ENCODE peak calls at places on chromosomes 4 and X, in four cellular contexts. U is ovary, Z is vagina, H is IMR-90. V is an unnamed sample.

GRCh38 chr4:183468210-183469095 is 24.0 kb downstream of the CDKN2AIP start:
- DNase-seq in H (peak), U (no peak), Z (no peak), V (no peak)

GRCh38 chrX:129983575-129984131 is 1.2 kb downstream of the BCORL1 start:
- DNase-seq in H (no peak), Z (no peak), U (peak), V (peak)

GRCh38 chr4:10198365-10198764 is 81.8 kb upstream of the WDR1 start:
- DNase-seq in Z (no peak), U (no peak), H (no peak), V (no peak)

GRCh38 chr4:61985426-61985825 is 785.3 kb downstream of the ADGRL3 start:
- DNase-seq in U (no peak), Z (no peak), H (no peak), V (no peak)

GRCh38 chrX:47900833-47901232 is 64.1 kb downstream of the ZNF81 start:
- DNase-seq in H (no peak), U (no peak), Z (no peak), V (no peak)

GRCh38 chr4:120964596-120964995 is 42.1 kb upstream of the PRDM5 start:
- DNase-seq in U (no peak), H (no peak), Z (no peak), V (no peak)

GRCh38 chr4:145557720-145558119 is 61.5 kb upstream of the MMAA start:
- DNase-seq in H (peak), U (no peak), Z (no peak), V (peak)

GRCh38 chr4:140071806-140072205 is 82.2 kb downstream of the MAML3 start:
- DNase-seq in Z (no peak), U (no peak), H (peak), V (no peak)

GRCh38 chr4:53931423-53932060 is 132.9 kb downstream of the CHIC2 start:
- DNase-seq in U (no peak), H (no peak), Z (no peak), V (no peak)

GRCh38 chr4:187814737-187815465 is 180.7 kb upstream of the ZFP42 start:
- DNase-seq in U (no peak), Z (no peak), H (peak), V (peak)

GRCh38 chr4:52111995-52112394 is 60.9 kb downstream of the SPATA18 start:
- DNase-seq in U (no peak), Z (no peak), H (no peak), V (no peak)

GRCh38 chr4:40283413-40283812 is 51.7 kb upstream of the CHRNA9 start:
- DNase-seq in Z (no peak), U (no peak), H (no peak), V (no peak)

GRCh38 chrX:82666355-82666754 is 841.7 kb upstream of the POU3F4 start:
- DNase-seq in H (no peak), U (no peak), Z (no peak), V (no peak)

GRCh38 chr4:2045518-2045951 is 13.6 kb upstream of the NAT8L start:
- DNase-seq in H (no peak), U (no peak), Z (peak), V (no peak)

GRCh38 chrX:107704587-107704986 is 71.0 kb downstream of the TSC22D3 start:
- DNase-seq in H (no peak), Z (no peak), U (no peak), V (no peak)

GRCh38 chrX:135982860-135983259 is 2.4 kb upstream of the SLC9A6 start:
- DNase-seq in H (peak), Z (no peak), U (no peak), V (no peak)

GRCh38 chrX:14801136-14801535 is 71.7 kb downstream of the FANCB start:
- DNase-seq in U (no peak), H (peak), Z (no peak), V (no peak)

GRCh38 chrX:2767631-2768455 is 16.0 kb downstream of the XG start:
- DNase-seq in H (peak), Z (no peak), U (no peak), V (peak)

GRCh38 chrX:133350751-133351150 is 64.5 kb downstream of the GPC4 start:
- DNase-seq in Z (no peak), H (no peak), U (peak), V (peak)

GRCh38 chr4:661856-662761 is 12.0 kb downstream of the ATP5ME start:
- DNase-seq in Z (no peak), U (peak), H (no peak), V (no peak)

GRCh38 chr4:160831165-160831922 is 1332.5 kb downstream of the FSTL5 start:
- DNase-seq in H (no peak), Z (no peak), U (no peak), V (no peak)

GRCh38 chr4:132417220-132417619 is 731.9 kb upstream of the PCDH10 start:
- DNase-seq in U (no peak), H (no peak), Z (no peak), V (no peak)

GRCh38 chr4:22014222-22014741 is 65.7 kb upstream of the KCNIP4 start:
- DNase-seq in H (no peak), Z (no peak), U (no peak), V (no peak)

GRCh38 chrX:113947548-113947947 is 636.3 kb upstream of the HTR2C start:
- DNase-seq in H (no peak), Z (no peak), U (no peak), V (no peak)

GRCh38 chr4:183240581-183241321 is 79.3 kb downstream of the CLDN22 start:
- DNase-seq in H (no peak), U (no peak), Z (no peak), V (no peak)

GRCh38 chr4:184437988-184438774 is 36.2 kb downstream of the IRF2 start:
- DNase-seq in Z (no peak), U (no peak), H (peak), V (no peak)

GRCh38 chrX:50707955-50708694 is 105.9 kb downstream of the SHROOM4 start:
- DNase-seq in Z (no peak), U (no peak), H (no peak), V (no peak)

GRCh38 chrX:136030357-136031225 is 45.4 kb downstream of the SLC9A6 start:
- DNase-seq in U (no peak), Z (no peak), H (peak), V (peak)

GRCh38 chr4:3249681-3250437 is 900 bp downstream of the MSANTD1 start:
- DNase-seq in Z (no peak), H (no peak), U (peak), V (no peak)

GRCh38 chrX:29870608-29871007 is 344.8 kb upstream of the MAGEB2 start:
- DNase-seq in Z (no peak), H (no peak), U (no peak), V (no peak)

GRCh38 chrX:111133389-111133788 is 37.4 kb downstream of the PAK3 start:
- DNase-seq in U (no peak), Z (no peak), H (peak), V (no peak)

GRCh38 chrX:16559206-16559619 is 90.7 kb upstream of the S100G start:
- DNase-seq in Z (no peak), U (no peak), H (peak), V (no peak)

GRCh38 chrX:133544105-133544504 is 128.8 kb upstream of the GPC4 start:
- DNase-seq in H (peak), U (no peak), Z (no peak), V (peak)

GRCh38 chr4:92421920-92422319 is 118.2 kb downstream of the GRID2 start:
- DNase-seq in H (no peak), U (no peak), Z (no peak), V (no peak)

GRCh38 chr4:337932-338758 is 531 bp downstream of the ZNF141 start:
- DNase-seq in U (peak), H (peak), Z (no peak), V (peak)

GRCh38 chrX:1086444-1087409 is 125.7 kb downstream of the CRLF2 start:
- DNase-seq in U (no peak), Z (no peak), H (no peak), V (no peak)

GRCh38 chrX:44643723-44644122 is 101.1 kb upstream of the FUNDC1 start:
- DNase-seq in H (no peak), Z (no peak), U (no peak), V (no peak)
- H3K27ac ChIP-seq in H (no peak), Z (no peak), U (no peak), V (no peak)

GRCh38 chrX:78321809-78322208 is 5.6 kb downstream of the CYSLTR1 start:
- DNase-seq in Z (no peak), U (no peak), H (no peak), V (no peak)
- TF ChIP-seq POLR2A in Z (no peak), U (no peak), H (no peak), V (no peak)

GRCh38 chr4:149113804-149114430 is 671.7 kb upstream of the NR3C2 start:
- DNase-seq in Z (no peak), U (no peak), H (peak), V (no peak)
- H3K27ac ChIP-seq in Z (no peak), U (no peak), H (no peak), V (no peak)

DNA sequence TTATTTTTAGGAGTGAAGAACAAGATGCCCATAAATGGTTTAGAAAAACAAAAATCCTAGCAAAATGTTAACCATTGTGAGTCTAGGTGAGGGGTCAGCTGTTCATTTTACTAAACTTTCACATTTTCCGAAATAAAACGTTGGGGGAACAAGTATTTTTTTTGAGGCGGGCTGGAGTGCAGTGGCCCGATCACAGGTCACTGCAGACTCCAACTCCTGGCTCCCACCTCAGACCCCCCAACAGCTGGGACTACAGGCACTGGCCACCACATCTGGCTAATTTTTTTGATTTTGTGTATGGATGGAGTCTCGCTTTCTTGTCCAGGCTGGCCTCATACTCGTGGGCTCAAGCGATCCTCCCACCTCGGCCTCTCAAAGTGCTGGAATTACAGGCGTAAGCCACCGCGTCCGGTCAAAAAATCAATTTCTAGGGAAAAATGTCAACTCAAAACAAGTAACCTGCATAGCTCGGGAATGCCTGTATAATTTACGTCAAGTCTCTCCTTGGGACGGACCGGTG is 741 bp upstream of the TAF1 start:
- DNase-seq in U (no peak), Z (no peak), H (no peak), V (no peak)
- TF ChIP-seq POLR2A in U (peak), Z (no peak), H (peak), V (no peak)

DNA sequence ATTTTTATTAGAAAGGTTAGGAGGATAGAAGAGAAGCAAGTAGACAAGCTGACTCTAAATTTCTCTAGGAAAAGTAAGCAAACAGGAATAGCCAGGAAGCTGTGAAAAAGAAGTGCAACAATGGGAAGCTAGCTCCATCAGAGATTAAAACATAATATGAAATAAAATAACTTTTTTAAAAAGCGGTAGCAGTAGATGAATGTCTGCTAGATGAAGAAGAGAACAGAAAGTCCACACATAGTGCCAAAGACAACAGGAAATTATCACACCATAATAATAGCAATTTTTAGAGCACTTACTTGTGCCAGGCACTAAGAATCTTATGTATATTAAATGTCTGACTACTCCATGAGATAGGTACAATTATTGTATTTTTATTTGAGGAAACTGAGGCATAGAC is 53.5 kb downstream of the LRBA start:
- DNase-seq in H (no peak), Z (no peak), U (no peak), V (no peak)
- H3K27ac ChIP-seq in H (no peak), Z (no peak), U (no peak), V (no peak)

GRCh38 chr4:113398441-113399143 is 349.1 kb downstream of the ANK2 start:
- DNase-seq in Z (no peak), U (no peak), H (no peak), V (no peak)
- TF ChIP-seq POLR2A in Z (no peak), U (no peak), H (no peak), V (no peak)

V was measured in uterus.